ENCODE peak calls at places on chromosome 7, in seven cellular contexts. Q is CD8-positive, alpha-beta T cell; M is astrocyte; N is left ventricle myocardium inferior; K is heart right ventricle; I is A549; W is NB4. B is an unnamed sample.

GRCh38 chr7:47557317-47557985 is 24.5 kb downstream of the TNS3 start:
- DNase-seq in Q (no peak), M (peak; percentile 90), N (no peak), K (no peak), I (peak; percentile 76), W (no peak), B (no peak)

GRCh38 chr7:141288626-141289025 is 214.8 kb downstream of the TMEM178B start:
- DNase-seq in Q (no peak), M (no peak), N (no peak), K (no peak), I (no peak), W (no peak), B (no peak)

GRCh38 chr7:21587139-21587773 is 44.4 kb downstream of the DNAH11 start:
- DNase-seq in Q (no peak), M (no peak), N (no peak), K (no peak), I (no peak), W (no peak), B (peak; percentile 4)

GRCh38 chr7:98352621-98353020 is 48.3 kb downstream of the BAIAP2L1 start:
- DNase-seq in Q (no peak), M (peak; percentile 48), N (no peak), K (no peak), I (peak; percentile 90), W (no peak), B (no peak)

GRCh38 chr7:120398284-120399000 is 125.5 kb downstream of the KCND2 start:
- DNase-seq in Q (no peak), M (no peak), N (no peak), K (no peak), I (no peak), W (no peak), B (no peak)

GRCh38 chr7:155329225-155329624 is 31.5 kb downstream of the INSIG1 start:
- DNase-seq in Q (no peak), M (no peak), N (no peak), K (no peak), I (no peak), W (no peak), B (no peak)

GRCh38 chr7:22361795-22362194 is 4.8 kb upstream of the RAPGEF5 start:
- DNase-seq in Q (no peak), M (no peak), N (no peak), K (no peak), I (no peak), W (no peak), B (no peak)

GRCh38 chr7:144027070-144027469 is 21.7 kb upstream of the OR2A5 start:
- DNase-seq in Q (no peak), M (no peak), N (no peak), K (no peak), I (no peak), W (peak; percentile 14), B (no peak)

GRCh38 chr7:157475601-157476000 is 138.8 kb downstream of the DNAJB6 start:
- DNase-seq in Q (no peak), M (no peak), N (no peak), K (no peak), I (no peak), W (no peak), B (no peak)

GRCh38 chr7:157475095-157475494 is 138.3 kb downstream of the DNAJB6 start:
- DNase-seq in Q (no peak), M (no peak), N (no peak), K (no peak), I (no peak), W (no peak), B (no peak)

GRCh38 chr7:157476201-157476600 is 139.4 kb downstream of the DNAJB6 start:
- DNase-seq in Q (no peak), M (no peak), N (no peak), K (no peak), I (no peak), W (no peak), B (no peak)

GRCh38 chr7:157473051-157473569 is 136.3 kb downstream of the DNAJB6 start:
- DNase-seq in Q (no peak), M (no peak), N (no peak), K (no peak), I (no peak), W (no peak), B (no peak)

GRCh38 chr7:157474685-157475084 is 137.9 kb downstream of the DNAJB6 start:
- DNase-seq in Q (no peak), M (no peak), N (no peak), K (no peak), I (peak; percentile 41), W (peak; percentile 54), B (peak; percentile 37)
- TF ChIP-seq CTCF in Q (no peak), M (no peak), N (peak; percentile 47), K (no peak), I (peak; percentile 5), W (peak; percentile 46), B (peak; percentile 41)

DNA sequence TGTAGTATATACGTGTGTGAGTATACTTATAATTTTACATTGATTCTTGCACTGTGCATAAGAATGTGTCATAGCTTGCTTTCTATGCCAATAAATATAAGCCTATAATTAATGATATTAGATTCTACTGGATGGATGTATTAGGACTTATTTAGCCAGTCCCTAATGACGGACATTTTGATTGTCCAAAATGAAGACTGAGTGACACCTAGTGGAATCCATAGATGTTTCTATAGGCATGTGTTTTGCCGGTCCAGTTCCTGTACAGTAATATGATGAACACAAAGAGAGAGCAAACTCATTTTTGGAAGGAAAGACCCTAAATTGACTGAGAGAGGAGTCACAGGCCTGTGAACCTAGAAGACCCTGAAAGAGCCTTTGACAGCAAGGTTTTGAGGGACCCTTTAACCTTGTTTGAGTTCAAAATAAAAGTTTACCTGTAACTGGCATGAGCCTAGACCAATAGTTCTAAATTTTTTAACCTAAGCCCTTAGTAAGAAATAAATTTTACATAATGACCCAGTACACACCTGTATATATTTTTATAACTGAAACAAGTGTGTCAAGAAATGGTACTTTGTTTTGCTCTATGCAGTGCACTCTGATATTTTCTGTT is 42.4 kb upstream of the AGBL3 start:
- DNase-seq in Q (no peak), M (no peak), N (no peak), K (no peak), I (peak; percentile 44), W (peak; percentile 56), B (peak; percentile 72)
- TF ChIP-seq CTCF in Q (no peak), M (no peak), N (peak; percentile 58), K (peak; percentile 51), I (peak; percentile 76), W (peak; percentile 25), B (peak; percentile 51)

GRCh38 chr7:92245487-92246362 is at the start of the genes ANKIB1 and KRIT1:
- DNase-seq in Q (peak; percentile 65), M (peak; percentile 60), N (peak; percentile 87), K (peak; percentile 87), I (peak; percentile 80), W (peak; percentile 96), B (peak; percentile 91)
- TF ChIP-seq CTCF in Q (no peak), M (no peak), N (peak; percentile 51), K (peak; percentile 54), I (no peak), W (peak; percentile 5), B (no peak)

DNA sequence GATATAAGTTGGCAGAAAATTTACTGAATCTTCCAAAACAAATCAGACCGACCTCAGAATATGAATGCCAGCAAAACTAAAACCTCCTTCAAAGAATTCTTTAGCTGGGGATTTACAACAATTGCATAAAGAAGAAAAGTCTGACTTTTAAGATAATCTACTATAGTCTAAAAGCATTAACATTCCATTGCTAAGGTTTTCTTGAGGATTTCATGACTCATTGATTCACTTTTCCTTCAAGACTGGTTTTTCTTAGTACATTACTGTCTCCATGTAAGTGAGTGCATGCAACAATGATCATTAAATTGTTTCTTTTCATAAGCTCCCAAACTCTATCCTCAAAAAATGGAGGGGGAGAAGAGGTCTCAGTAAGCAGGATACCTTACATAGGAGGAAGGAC is 3.1 kb downstream of the GLI3 start:
- DNase-seq in Q (no peak), M (peak; percentile 60), N (no peak), K (no peak), I (no peak), W (no peak), B (no peak)
- TF ChIP-seq CTCF in Q (no peak), M (no peak), N (no peak), K (no peak), I (no peak), W (no peak), B (no peak)

DNA sequence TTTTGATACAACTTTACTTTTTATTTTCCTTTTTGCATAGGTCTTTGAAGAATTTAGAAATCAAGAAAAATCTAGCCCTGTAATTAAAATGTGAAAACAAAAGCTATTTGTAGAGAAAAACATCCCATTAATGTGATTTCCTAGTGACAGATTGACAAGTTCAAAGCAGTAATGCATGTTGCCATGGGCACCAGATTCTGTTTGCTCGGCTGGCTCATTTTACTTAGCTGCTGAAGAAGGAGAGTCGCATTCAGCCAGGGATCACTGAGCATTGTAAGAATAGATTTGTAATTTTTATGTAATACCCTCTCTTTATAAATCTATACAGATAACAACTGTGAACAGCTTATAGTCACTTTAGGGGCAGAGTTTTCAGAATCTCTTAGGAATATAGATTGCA is 28.5 kb downstream of the DNAJB9 start:
- DNase-seq in Q (no peak), M (no peak), N (no peak), K (no peak), I (no peak), W (no peak), B (no peak)
- TF ChIP-seq CTCF in Q (no peak), M (no peak), N (no peak), K (no peak), I (no peak), W (no peak), B (no peak)

DNA sequence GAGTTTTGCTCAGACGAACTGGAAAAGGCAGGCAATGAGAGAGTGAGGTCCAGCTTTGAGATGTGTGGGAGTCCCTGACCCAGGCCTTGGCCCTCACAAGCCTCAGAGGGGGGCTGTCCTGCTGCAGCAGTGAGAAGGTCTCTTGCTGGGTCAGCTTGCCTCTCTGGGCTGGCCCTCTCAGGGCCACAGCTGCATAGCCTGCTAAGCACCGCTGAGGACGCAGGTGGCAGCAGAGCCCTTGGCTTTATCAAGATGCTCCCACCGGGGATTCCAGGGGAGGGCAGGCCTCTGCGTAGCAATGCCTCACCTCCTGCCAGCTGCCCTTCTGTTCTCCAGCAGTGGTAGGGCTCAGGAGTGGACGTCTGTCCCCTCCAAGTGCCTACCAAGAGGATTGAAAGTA is 128.7 kb downstream of the COBL start:
- DNase-seq in Q (no peak), M (no peak), N (peak; percentile 32), K (peak; percentile 47), I (peak; percentile 41), W (peak; percentile 17), B (peak; percentile 9)
- TF ChIP-seq CTCF in Q (no peak), M (no peak), N (peak; percentile 53), K (peak; percentile 49), I (no peak), W (peak; percentile 4), B (no peak)